ENCODE peak calls at places on chromosome 4, in seven cellular contexts. One of them, this sample, is unnamed.

GRCh38 chr4:108586778-108587177 is 33.6 kb upstream of the RPL34 start:
- DNase-seq in RKO: no peak
- DNase-seq in NCI-H187: no peak
- DNase-seq in cerebellum: no peak
- DNase-seq in amniotic stem cell: no peak
- DNase-seq in EH: peak; percentile 9
- DNase-seq in islet precursor cell: no peak
- DNase-seq in this sample: no peak

GRCh38 chr4:185203380-185204237 is at the start of gene CFAP97:
- DNase-seq in RKO: peak; percentile 90
- DNase-seq in NCI-H187: peak; percentile 7
- DNase-seq in cerebellum: peak; percentile 89
- DNase-seq in amniotic stem cell: peak; percentile 82
- DNase-seq in EH: peak; percentile 93
- DNase-seq in islet precursor cell: peak; percentile 80
- DNase-seq in this sample: no peak

GRCh38 chr4:143531368-143531767 is 17.9 kb downstream of the SMARCA5 start:
- DNase-seq in RKO: peak; percentile 24
- DNase-seq in NCI-H187: no peak
- DNase-seq in cerebellum: no peak
- DNase-seq in amniotic stem cell: no peak
- DNase-seq in EH: peak; percentile 36
- DNase-seq in islet precursor cell: no peak
- DNase-seq in this sample: no peak

GRCh38 chr4:37584530-37585060 is 101.6 kb downstream of the RELL1 start:
- DNase-seq in RKO: no peak
- DNase-seq in NCI-H187: no peak
- DNase-seq in cerebellum: no peak
- DNase-seq in amniotic stem cell: no peak
- DNase-seq in EH: no peak
- DNase-seq in islet precursor cell: no peak
- DNase-seq in this sample: no peak

GRCh38 chr4:164949448-164950118 is 27.9 kb downstream of the TRIM61 start:
- DNase-seq in RKO: no peak
- DNase-seq in NCI-H187: no peak
- DNase-seq in cerebellum: no peak
- DNase-seq in amniotic stem cell: no peak
- DNase-seq in EH: no peak
- DNase-seq in islet precursor cell: peak; percentile 38
- DNase-seq in this sample: no peak

GRCh38 chr4:27947320-27947719 is 1086.7 kb downstream of the STIM2 start:
- DNase-seq in RKO: no peak
- DNase-seq in NCI-H187: no peak
- DNase-seq in cerebellum: no peak
- DNase-seq in amniotic stem cell: no peak
- DNase-seq in EH: no peak
- DNase-seq in islet precursor cell: no peak
- DNase-seq in this sample: no peak

GRCh38 chr4:40576651-40577480 is 52.8 kb downstream of the RBM47 start:
- DNase-seq in RKO: peak; percentile 93
- DNase-seq in NCI-H187: peak; percentile 59
- DNase-seq in cerebellum: no peak
- DNase-seq in amniotic stem cell: no peak
- DNase-seq in EH: peak; percentile 82
- DNase-seq in islet precursor cell: peak; percentile 93
- DNase-seq in this sample: peak; percentile 48

GRCh38 chr4:89949782-89950387 is 55.2 kb downstream of the MMRN1 start:
- DNase-seq in RKO: peak; percentile 51
- DNase-seq in NCI-H187: no peak
- DNase-seq in cerebellum: no peak
- DNase-seq in amniotic stem cell: no peak
- DNase-seq in EH: no peak
- DNase-seq in islet precursor cell: no peak
- DNase-seq in this sample: no peak

GRCh38 chr4:122705035-122705434 is 27.5 kb upstream of the BBS12 start:
- DNase-seq in RKO: no peak
- DNase-seq in NCI-H187: no peak
- DNase-seq in cerebellum: no peak
- DNase-seq in amniotic stem cell: no peak
- DNase-seq in EH: no peak
- DNase-seq in islet precursor cell: no peak
- DNase-seq in this sample: no peak

GRCh38 chr4:149995134-149995756 is 83.0 kb upstream of the DCLK2 start:
- DNase-seq in RKO: no peak
- DNase-seq in NCI-H187: no peak
- DNase-seq in cerebellum: no peak
- DNase-seq in amniotic stem cell: no peak
- DNase-seq in EH: no peak
- DNase-seq in islet precursor cell: no peak
- DNase-seq in this sample: no peak

GRCh38 chr4:6179362-6179761 is 21.0 kb downstream of the JAKMIP1 start:
- DNase-seq in RKO: no peak
- DNase-seq in NCI-H187: no peak
- DNase-seq in cerebellum: no peak
- DNase-seq in amniotic stem cell: no peak
- DNase-seq in EH: no peak
- DNase-seq in islet precursor cell: no peak
- DNase-seq in this sample: no peak

GRCh38 chr4:55768291-55768690 is 51.3 kb upstream of the EXOC1L start:
- DNase-seq in RKO: peak; percentile 25
- DNase-seq in NCI-H187: no peak
- DNase-seq in cerebellum: no peak
- DNase-seq in amniotic stem cell: peak; percentile 51
- DNase-seq in EH: peak; percentile 79
- DNase-seq in islet precursor cell: peak; percentile 88
- DNase-seq in this sample: no peak

GRCh38 chr4:29966386-29966785 is 753.8 kb upstream of the PCDH7 start:
- DNase-seq in RKO: no peak
- DNase-seq in NCI-H187: no peak
- DNase-seq in cerebellum: no peak
- DNase-seq in amniotic stem cell: no peak
- DNase-seq in EH: no peak
- DNase-seq in islet precursor cell: no peak
- DNase-seq in this sample: no peak

GRCh38 chr4:54541426-54542118 is 116.2 kb upstream of the KIT start:
- DNase-seq in RKO: no peak
- DNase-seq in NCI-H187: no peak
- DNase-seq in cerebellum: no peak
- DNase-seq in amniotic stem cell: peak; percentile 33
- DNase-seq in EH: peak; percentile 93
- DNase-seq in islet precursor cell: peak; percentile 57
- DNase-seq in this sample: no peak